ENCODE peak calls at places on chromosomes 7 and 10, in eight cellular contexts. C, O, Z, X, A, B, T and I are unnamed samples.
A peak's percentile ranks its signal among the peaks of the same experiment; 100 is the strongest.

GRCh38 chr7:84393776-84394175 is 199.2 kb upstream of the SEMA3A start:
- DNase-seq in A (no peak), Z (no peak), O (no peak), C (no peak), X (no peak), T (no peak), B (no peak), I (peak; percentile 49)

GRCh38 chr7:141355057-141355456 is 196.2 kb upstream of the AGK start:
- DNase-seq in Z (peak; percentile 25), B (no peak), A (no peak), T (no peak), C (no peak), X (no peak), O (no peak), I (peak; percentile 31)

GRCh38 chr10:5659702-5660528 is 6.5 kb downstream of the ASB13 start:
- DNase-seq in O (no peak), T (no peak), C (no peak), Z (peak; percentile 75), X (no peak), B (peak; percentile 10), A (peak; percentile 72), I (peak; percentile 72)

GRCh38 chr7:159012353-159013069 is 132.2 kb downstream of the VIPR2 start:
- DNase-seq in B (no peak), O (no peak), A (peak; percentile 9), C (no peak), X (no peak), T (peak; percentile 54), Z (no peak), I (peak; percentile 67)

GRCh38 chr7:50304911-50305621 is 550 bp downstream of the IKZF1 start:
- DNase-seq in X (no peak), C (peak; percentile 25), B (no peak), Z (no peak), O (peak; percentile 84), A (no peak), T (no peak), I (no peak)

GRCh38 chr7:123538189-123538714 is 3.9 kb upstream of the IQUB start:
- DNase-seq in T (no peak), A (peak; percentile 84), Z (peak; percentile 64), O (no peak), C (no peak), B (peak; percentile 26), X (no peak), I (peak; percentile 72)

GRCh38 chr10:86335831-86336230 is 30.8 kb downstream of the GRID1 start:
- DNase-seq in Z (no peak), A (no peak), C (no peak), X (no peak), T (no peak), B (no peak), O (no peak), I (no peak)

GRCh38 chr10:47330366-47330765 is 8.1 kb downstream of the GDF2 start:
- DNase-seq in O (no peak), Z (no peak), A (no peak), B (no peak), T (no peak), X (no peak), C (no peak), I (no peak)

GRCh38 chr7:19377611-19378339 is 232.6 kb upstream of the FERD3L start:
- DNase-seq in T (no peak), C (peak; percentile 1), Z (peak; percentile 49), X (no peak), O (no peak), B (peak; percentile 53), A (peak; percentile 72), I (peak; percentile 19)

GRCh38 chr7:143255564-143255963 is 7.7 kb upstream of the GSTK1 start:
- DNase-seq in B (no peak), Z (no peak), T (no peak), X (no peak), O (no peak), A (peak; percentile 53), C (no peak), I (no peak)

GRCh38 chr7:98285132-98286092 is 3.9 kb downstream of the BRI3 start:
- DNase-seq in T (no peak), X (no peak), Z (no peak), A (no peak), B (no peak), C (peak; percentile 29), O (no peak), I (no peak)

GRCh38 chr10:46530249-46531186 is 25.9 kb downstream of the GPRIN2 start:
- DNase-seq in Z (no peak), B (no peak), X (no peak), C (no peak), O (no peak), A (peak; percentile 89), T (peak; percentile 33), I (no peak)

GRCh38 chr7:131007439-131008330 is 273.7 kb upstream of the KLF14 start:
- DNase-seq in X (no peak), O (no peak), B (no peak), C (peak; percentile 57), Z (peak; percentile 50), T (peak; percentile 67), A (peak; percentile 88), I (peak; percentile 97)

GRCh38 chr7:131197920-131198610 is 129.6 kb upstream of the MKLN1 start:
- DNase-seq in A (peak; percentile 67), X (no peak), O (no peak), C (no peak), B (no peak), Z (no peak), T (no peak), I (peak; percentile 77)

GRCh38 chr10:97852277-97852676 is 2.6 kb downstream of the GOLGA7B start:
- DNase-seq in O (no peak), X (no peak), A (no peak), B (no peak), C (no peak), T (no peak), Z (no peak), I (no peak)

GRCh38 chr7:137151056-137151731 is 192.3 kb downstream of the PTN start:
- DNase-seq in O (no peak), B (no peak), Z (no peak), A (peak; percentile 82), T (no peak), X (no peak), C (no peak), I (peak; percentile 58)

GRCh38 chr7:100679129-100679926 is 5.8 kb downstream of the GNB2 start:
- DNase-seq in A (no peak), O (no peak), B (no peak), C (peak; percentile 71), Z (no peak), X (no peak), T (peak; percentile 49), I (no peak)
- H3K27ac ChIP-seq in A (no peak overlapping the region), O (no peak overlapping the region), B (no peak overlapping the region), C (peak overlapping the region; percentile 73), Z (peak overlapping the region; percentile 92), X (peak overlapping the region; percentile 99), T (peak overlapping the region; percentile 22), I (no peak overlapping the region)

DNA sequence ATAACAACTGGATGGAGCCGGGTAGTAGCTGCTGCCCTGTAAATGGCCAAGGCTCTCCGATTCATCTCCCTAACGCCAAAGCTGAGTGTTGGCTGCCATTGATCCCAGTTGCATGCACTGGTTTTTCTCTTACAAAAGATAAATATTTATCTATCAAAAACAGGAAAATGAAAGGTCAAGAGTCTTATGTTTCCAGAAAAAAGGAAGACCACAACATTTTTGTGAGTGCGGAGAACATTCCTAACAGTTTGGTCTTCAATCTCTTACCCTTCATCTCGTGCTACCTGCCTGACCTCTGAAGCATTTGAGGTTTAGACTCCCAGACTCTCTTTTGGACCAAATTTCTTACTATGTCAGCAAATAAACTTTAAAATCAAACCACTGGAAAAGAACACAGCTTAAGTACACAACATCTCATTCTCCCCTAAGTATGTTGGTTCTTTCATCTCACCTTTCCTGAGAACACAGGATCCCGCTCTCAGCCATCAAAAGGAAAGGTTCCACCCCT is 61.6 kb downstream of the SORBS1 start:
- DNase-seq in B (no peak), T (no peak), O (no peak), Z (no peak), C (no peak), X (no peak), A (no peak), I (no peak)
- H3K27ac ChIP-seq in B (no peak overlapping the region), T (no peak overlapping the region), O (no peak overlapping the region), Z (no peak overlapping the region), C (no peak overlapping the region), X (peak overlapping the region; percentile 70), A (no peak overlapping the region), I (no peak overlapping the region)

GRCh38 chr10:14536269-14536903 is 205.7 kb upstream of the FRMD4A start:
- DNase-seq in Z (no peak), C (no peak), B (no peak), A (no peak), T (no peak), O (no peak), X (no peak), I (no peak)
- H3K27ac ChIP-seq in Z (no peak overlapping the region), C (no peak overlapping the region), B (no peak overlapping the region), A (no peak overlapping the region), T (no peak overlapping the region), O (no peak overlapping the region), X (peak overlapping the region; percentile 6), I (no peak overlapping the region)

DNA sequence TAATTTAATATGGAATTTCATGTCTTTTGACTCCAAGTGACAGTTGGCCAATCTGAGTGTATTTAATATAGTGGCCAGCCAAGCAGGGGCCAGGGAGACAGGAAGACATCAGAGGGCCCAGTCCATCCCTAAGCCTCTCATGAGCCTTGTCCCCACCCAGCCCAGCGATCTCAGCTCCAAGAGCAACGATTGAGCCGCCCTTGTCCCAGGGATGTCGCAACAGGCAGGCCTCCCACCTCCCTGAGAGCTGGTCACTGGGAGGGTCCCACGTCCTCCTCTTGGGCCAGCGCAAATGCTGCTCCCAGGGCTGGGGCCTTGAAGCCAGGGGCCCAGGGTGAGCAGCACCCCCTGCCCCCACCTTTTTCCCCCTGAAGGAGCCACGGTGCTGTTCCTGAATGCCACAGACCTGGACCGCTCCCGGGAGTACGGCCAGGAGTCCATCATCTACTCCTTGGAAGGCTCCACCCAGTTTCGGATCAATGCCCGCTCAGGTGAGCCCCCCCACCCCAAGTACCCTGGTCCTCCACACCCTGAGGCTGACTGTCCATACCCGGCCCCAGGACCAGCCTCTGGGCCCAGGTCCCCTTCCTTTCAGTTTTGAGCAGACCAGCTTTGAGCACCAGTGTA is 29.4 kb downstream of the C10orf105 start:
- DNase-seq in O (no peak), C (no peak), T (no peak), B (no peak), X (no peak), A (no peak), Z (no peak), I (no peak)
- H3K27ac ChIP-seq in O (no peak overlapping the region), C (no peak overlapping the region), T (no peak overlapping the region), B (no peak overlapping the region), X (no peak overlapping the region), A (no peak overlapping the region), Z (no peak overlapping the region), I (no peak overlapping the region)

GRCh38 chr10:3139135-3139910 is 33.3 kb downstream of the PITRM1 start:
- DNase-seq in C (no peak), O (no peak), B (no peak), A (no peak), Z (no peak), T (no peak), X (no peak), I (no peak)
- H3K27ac ChIP-seq in C (no peak overlapping the region), O (no peak overlapping the region), B (no peak overlapping the region), A (no peak overlapping the region), Z (peak overlapping the region; percentile 20), T (no peak overlapping the region), X (no peak overlapping the region), I (no peak overlapping the region)